ENCODE peak calls at places on chromosomes 6 and 20, in four cellular contexts. X, K, W and Y are unnamed samples.

GRCh38 chr6:71486466-71486865 is 197.9 kb downstream of the OGFRL1 start:
- DNase-seq in X (no peak), K (no peak), W (no peak), Y (no peak)

GRCh38 chr20:18904624-18905023 is 91.0 kb downstream of the SCP2D1 start:
- DNase-seq in X (no peak), K (peak; percentile 54), W (peak; percentile 72), Y (no peak)

GRCh38 chr20:664151-664550 is 11.2 kb upstream of the SRXN1 start:
- DNase-seq in X (no peak), K (no peak), W (no peak), Y (no peak)

GRCh38 chr6:170443151-170443662 is 109.9 kb downstream of the PSMB1 start:
- DNase-seq in X (no peak), K (no peak), W (no peak), Y (no peak)

GRCh38 chr6:123803862-123804681 is at the start of gene NKAIN2:
- DNase-seq in X (no peak), K (no peak), W (no peak), Y (peak; percentile 44)

GRCh38 chr6:146902846-146903245 is 301.4 kb upstream of the STXBP5 start:
- DNase-seq in X (no peak), K (no peak), W (no peak), Y (no peak)

GRCh38 chr6:110055387-110055735 is 77.2 kb downstream of the GPR6 start:
- DNase-seq in X (no peak), K (no peak), W (peak; percentile 66), Y (no peak)

GRCh38 chr6:74073896-74074295 is 377.9 kb downstream of the CD109 start:
- DNase-seq in X (peak; percentile 51), K (no peak), W (no peak), Y (no peak)

GRCh38 chr20:37800618-37801017 is 102.3 kb upstream of the VSTM2L start:
- DNase-seq in X (no peak), K (no peak), W (no peak), Y (no peak)

GRCh38 chr6:149859368-149859767 is 4.8 kb downstream of the LRP11 start:
- DNase-seq in X (peak; percentile 92), K (no peak), W (no peak), Y (no peak)

GRCh38 chr20:44422083-44422482 is 53.6 kb upstream of the TTPAL start:
- DNase-seq in X (peak; percentile 12), K (no peak), W (no peak), Y (no peak)

GRCh38 chr6:127518212-127518709 is 874 bp downstream of the MTCL3 start:
- DNase-seq in X (no peak), K (peak; percentile 51), W (no peak), Y (no peak)

GRCh38 chr6:21971540-21971939 is 325.3 kb downstream of the PRL start:
- DNase-seq in X (no peak), K (no peak), W (no peak), Y (no peak)

GRCh38 chr6:140052757-140053729 is 678.6 kb upstream of the CITED2 start:
- DNase-seq in X (peak; percentile 51), K (no peak), W (no peak), Y (no peak)

GRCh38 chr6:128827675-128828464 is 55.1 kb upstream of the LAMA2 start:
- DNase-seq in X (peak; percentile 45), K (no peak), W (no peak), Y (no peak)

GRCh38 chr20:24045621-24046020 is 57.0 kb upstream of the GGTLC1 start:
- DNase-seq in X (no peak), K (no peak), W (peak; percentile 31), Y (no peak)

GRCh38 chr6:64040118-64040517 is 404.5 kb downstream of the PHF3 start:
- DNase-seq in X (no peak), K (no peak), W (no peak), Y (no peak)

GRCh38 chr6:64037421-64037820 is 401.8 kb downstream of the PHF3 start:
- DNase-seq in X (no peak), K (no peak), W (no peak), Y (no peak)

GRCh38 chr6:64046746-64047208 is 411.2 kb downstream of the PHF3 start:
- DNase-seq in X (no peak), K (no peak), W (no peak), Y (no peak)

GRCh38 chr6:64041373-64041772 is 405.8 kb downstream of the PHF3 start:
- DNase-seq in X (no peak), K (no peak), W (no peak), Y (no peak)
- TF ChIP-seq CTCF in X (no peak), K (no peak), W (no peak), Y (no peak)

GRCh38 chr20:3786665-3787639 is at the start of gene CENPB:
- DNase-seq in X (peak; percentile 52), K (peak; percentile 93), W (peak; percentile 94), Y (peak; percentile 91)
- TF ChIP-seq CTCF in X (peak; percentile 45), K (peak; percentile 57), W (peak; percentile 90), Y (peak; percentile 86)

GRCh38 chr6:10949579-10950490 is 63.0 kb downstream of the SYCP2L start:
- DNase-seq in X (no peak), K (no peak), W (no peak), Y (no peak)

GRCh38 chr6:10947966-10948365 is 61.1 kb downstream of the SYCP2L start:
- DNase-seq in X (no peak), K (no peak), W (no peak), Y (no peak)

GRCh38 chr6:10954590-10955010 is 67.7 kb downstream of the SYCP2L start:
- DNase-seq in X (peak; percentile 81), K (peak; percentile 87), W (peak; percentile 91), Y (peak; percentile 75)

GRCh38 chr6:10956776-10957175 is 69.9 kb downstream of the SYCP2L start:
- DNase-seq in X (no peak), K (no peak), W (peak; percentile 70), Y (no peak)

DNA sequence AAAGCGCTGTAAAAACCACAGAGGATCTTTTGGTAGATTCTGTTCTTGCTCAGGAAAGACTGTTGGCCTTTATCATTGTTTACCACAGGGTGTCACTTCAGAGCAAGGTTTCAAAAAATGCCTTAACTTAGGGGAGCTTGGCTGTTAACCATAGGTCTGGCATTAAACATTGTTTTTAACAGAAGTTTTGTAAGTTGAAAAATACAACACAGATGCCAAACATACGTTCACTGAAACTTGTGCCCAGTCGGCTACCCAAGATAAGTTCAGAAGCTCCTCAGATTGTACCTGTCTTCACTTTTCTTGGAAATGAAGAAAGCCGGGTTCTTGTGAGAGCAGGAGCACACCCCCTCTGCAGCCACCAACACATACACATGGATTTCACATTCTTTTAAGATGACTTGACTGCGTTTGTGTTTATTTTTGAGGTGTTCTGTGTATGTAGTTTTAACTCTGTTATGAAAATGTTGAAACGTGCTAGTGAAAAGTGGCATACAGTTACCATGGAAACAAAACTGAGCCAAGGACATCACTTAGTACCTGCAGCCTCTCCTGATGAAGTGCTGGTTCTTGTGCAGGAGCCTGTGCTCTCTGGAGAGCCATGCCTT is 64.9 kb downstream of the SYCP2L start:
- DNase-seq in X (peak; percentile 61), K (no peak), W (no peak), Y (no peak)
- TF ChIP-seq CTCF in X (peak; percentile 65), K (peak; percentile 48), W (peak; percentile 49), Y (peak; percentile 61)

GRCh38 chr6:116779569-116780164 is 14.1 kb upstream of the FAM162B start:
- DNase-seq in X (no peak), K (no peak), W (no peak), Y (no peak)
- TF ChIP-seq CTCF in X (no peak), K (peak; percentile 38), W (peak; percentile 44), Y (peak; percentile 69)

GRCh38 chr20:40255368-40255767 is 433.7 kb downstream of the MAFB start:
- DNase-seq in X (no peak), K (no peak), W (peak; percentile 37), Y (no peak)
- TF ChIP-seq CTCF in X (peak; percentile 8), K (no peak), W (no peak), Y (peak; percentile 30)

DNA sequence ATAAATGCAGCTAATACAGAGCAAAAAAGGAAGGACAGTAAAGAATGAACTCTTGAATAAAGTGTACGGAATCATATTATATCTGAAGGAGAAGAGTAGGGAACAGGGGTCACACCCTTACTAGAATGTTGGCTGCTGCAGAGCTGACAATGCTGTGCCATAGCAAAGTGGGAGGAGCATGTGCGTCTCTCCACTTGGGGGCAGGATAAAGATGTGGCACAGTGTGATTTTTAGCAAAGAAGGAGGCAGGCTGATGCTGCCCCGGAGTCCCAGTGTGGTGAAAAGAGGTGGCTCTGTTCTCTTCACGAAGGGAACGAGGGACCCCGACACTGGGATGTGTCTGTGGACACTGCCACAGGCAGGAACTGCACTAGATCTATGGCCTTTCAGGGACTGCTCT is 67.5 kb downstream of the INSM1 start:
- DNase-seq in X (no peak), K (no peak), W (no peak), Y (no peak)
- TF ChIP-seq CTCF in X (no peak), K (no peak), W (no peak), Y (no peak)

GRCh38 chr6:50264995-50265571 is 215.4 kb upstream of the DEFB112 start:
- DNase-seq in X (peak; percentile 9), K (peak; percentile 61), W (no peak), Y (no peak)
- TF ChIP-seq CTCF in X (peak; percentile 49), K (peak; percentile 50), W (no peak), Y (peak; percentile 65)

GRCh38 chr6:3831741-3832530 is 17.2 kb upstream of the FAM50B start:
- DNase-seq in X (no peak), K (peak; percentile 25), W (no peak), Y (no peak)

GRCh38 chr6:3838992-3839867 is 9.9 kb upstream of the FAM50B start:
- DNase-seq in X (no peak), K (no peak), W (no peak), Y (no peak)

GRCh38 chr6:3830806-3831205 is 18.4 kb upstream of the FAM50B start:
- DNase-seq in X (no peak), K (peak; percentile 25), W (no peak), Y (no peak)

GRCh38 chr6:3837781-3838180 is 11.4 kb upstream of the FAM50B start:
- DNase-seq in X (no peak), K (no peak), W (no peak), Y (no peak)

GRCh38 chr6:3835055-3835731 is 14.0 kb upstream of the FAM50B start:
- DNase-seq in X (no peak), K (peak; percentile 62), W (peak; percentile 90), Y (no peak)
- TF ChIP-seq CTCF in X (no peak), K (no peak), W (no peak), Y (no peak)